ENCODE peak calls at places on chromosomes 7 and 10, in four cellular contexts. T is heart right ventricle, Z is H9, L is transverse colon. E is an unnamed sample. For H3K4me1, the result is how much of the 10 kb centered on the place peaks cover.

GRCh38 chr10:75401569-75402485 is at the start of gene ZNF503:
- DNase-seq in T (peak), Z (peak), L (peak), E (peak)

GRCh38 chr10:97553575-97554100 is 18.9 kb upstream of the ANKRD2 start:
- DNase-seq in T (peak), Z (peak), L (peak), E (peak)

GRCh38 chr7:26534649-26535482 is 243.2 kb downstream of the SNX10 start:
- DNase-seq in T (no peak), Z (no peak), L (no peak), E (no peak)

GRCh38 chr7:97801108-97801507 is 69.2 kb downstream of the TAC1 start:
- DNase-seq in T (no peak), Z (no peak), L (no peak), E (no peak)

GRCh38 chr10:49616421-49617230 is 2.8 kb downstream of the CHAT start:
- DNase-seq in T (no peak), Z (peak), L (no peak), E (peak)

GRCh38 chr7:128879939-128880746 is 17.5 kb downstream of the ATP6V1F start:
- DNase-seq in T (peak), Z (peak), L (peak), E (peak)

GRCh38 chr7:50580053-50580452 is 14.8 kb upstream of the DDC start:
- DNase-seq in T (no peak), Z (no peak), L (no peak), E (no peak)

GRCh38 chr7:29866490-29866930 is 60.2 kb downstream of the WIPF3 start:
- DNase-seq in T (peak), Z (no peak), L (no peak), E (no peak)

GRCh38 chr7:117008849-117009531 is 55.7 kb downstream of the ST7 start:
- DNase-seq in T (no peak), Z (no peak), L (no peak), E (no peak)

GRCh38 chr7:96131525-96131924 is 190.4 kb downstream of the SLC25A13 start:
- DNase-seq in T (no peak), Z (peak), L (no peak), E (peak)

GRCh38 chr7:121157341-121157751 is 168.8 kb downstream of the CPED1 start:
- DNase-seq in T (no peak), Z (no peak), L (no peak), E (no peak)

GRCh38 chr7:50531401-50531906 is 33.8 kb downstream of the DDC start:
- DNase-seq in T (no peak), Z (no peak), L (no peak), E (peak)

GRCh38 chr10:45419673-45420020 is 45.6 kb downstream of the ALOX5 start:
- DNase-seq in T (peak), Z (no peak), L (no peak), E (no peak)

GRCh38 chr7:2823124-2823523 is 21.0 kb downstream of the GNA12 start:
- DNase-seq in T (no peak), Z (no peak), L (no peak), E (peak)

GRCh38 chr7:158432369-158433270 is 155.0 kb downstream of the PTPRN2 start:
- DNase-seq in T (no peak), Z (no peak), L (peak), E (peak)

GRCh38 chr10:59903871-59904270 is 2.5 kb downstream of the CCDC6 start:
- DNase-seq in T (no peak), Z (no peak), L (no peak), E (no peak)

GRCh38 chr10:13712799-13713581 is 126.2 kb downstream of the PRPF18 start:
- DNase-seq in T (peak), Z (no peak), L (peak), E (peak)

GRCh38 chr10:13708256-13708990 is 121.7 kb downstream of the PRPF18 start:
- DNase-seq in T (no peak), Z (no peak), L (no peak), E (peak)

GRCh38 chr10:13707156-13707881 is 120.6 kb downstream of the PRPF18 start:
- DNase-seq in T (peak), Z (peak), L (peak), E (peak)

GRCh38 chr10:13711281-13711680 is 124.5 kb downstream of the PRPF18 start:
- DNase-seq in T (no peak), Z (no peak), L (no peak), E (no peak)

GRCh38 chr10:13709931-13710690 is 123.3 kb downstream of the PRPF18 start:
- DNase-seq in T (peak), Z (no peak), L (no peak), E (no peak)
- H3K4me1 ChIP-seq in T (under half), Z (under half), L (under half), E (under half)

GRCh38 chr10:79246209-79246581 is 101.1 kb upstream of the PPIF start:
- DNase-seq in T (peak), Z (no peak), L (no peak), E (no peak)

GRCh38 chr10:79245539-79246208 is 101.6 kb upstream of the PPIF start:
- DNase-seq in T (peak), Z (no peak), L (no peak), E (no peak)

GRCh38 chr10:79247373-79248137 is 99.7 kb upstream of the PPIF start:
- DNase-seq in T (peak), Z (no peak), L (no peak), E (no peak)

GRCh38 chr10:79248341-79248931 is 98.8 kb upstream of the PPIF start:
- DNase-seq in T (peak), Z (no peak), L (peak), E (no peak)

DNA sequence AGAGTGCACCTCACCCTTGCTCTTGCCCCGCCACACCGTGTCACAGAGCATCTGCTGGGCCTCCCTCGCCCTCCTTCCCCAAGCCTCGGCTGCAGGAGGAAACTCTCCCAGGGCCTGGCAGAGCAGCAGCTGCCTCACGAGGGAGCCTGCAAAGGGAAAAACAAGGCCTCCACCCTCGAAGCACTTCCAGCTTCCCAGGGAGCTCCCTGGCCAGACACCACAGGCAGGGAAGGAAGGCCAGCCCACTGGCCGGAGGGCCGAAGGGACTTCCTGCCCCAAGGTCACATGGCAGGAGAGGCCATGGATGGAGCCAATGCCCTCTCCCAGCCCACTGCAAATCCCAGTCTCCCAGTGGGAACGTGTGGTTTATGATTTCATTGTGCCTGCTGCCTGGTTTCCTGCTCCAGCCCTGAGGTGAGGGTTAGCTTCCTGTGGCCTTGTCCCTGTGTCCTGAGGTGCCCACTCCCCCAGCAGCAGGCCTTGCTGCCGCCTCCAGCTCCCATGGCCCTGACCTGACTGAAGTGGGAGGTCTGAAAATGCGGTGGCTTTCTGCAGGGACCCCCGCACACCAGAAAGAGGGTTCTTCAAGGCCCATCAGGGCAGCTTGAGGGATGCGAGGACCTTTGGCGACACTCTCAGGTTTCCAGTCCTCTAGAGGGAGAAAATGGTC is 100.5 kb upstream of the PPIF start:
- DNase-seq in T (peak), Z (no peak), L (no peak), E (no peak)
- H3K4me1 ChIP-seq in T (half or more), Z (under half), L (half or more), E (under half)

GRCh38 chr7:36265720-36266119 is 112.7 kb downstream of the EEPD1 start:
- DNase-seq in T (no peak), Z (no peak), L (no peak), E (no peak)
- H3K4me1 ChIP-seq in T (under half), Z (under half), L (under half), E (under half)

DNA sequence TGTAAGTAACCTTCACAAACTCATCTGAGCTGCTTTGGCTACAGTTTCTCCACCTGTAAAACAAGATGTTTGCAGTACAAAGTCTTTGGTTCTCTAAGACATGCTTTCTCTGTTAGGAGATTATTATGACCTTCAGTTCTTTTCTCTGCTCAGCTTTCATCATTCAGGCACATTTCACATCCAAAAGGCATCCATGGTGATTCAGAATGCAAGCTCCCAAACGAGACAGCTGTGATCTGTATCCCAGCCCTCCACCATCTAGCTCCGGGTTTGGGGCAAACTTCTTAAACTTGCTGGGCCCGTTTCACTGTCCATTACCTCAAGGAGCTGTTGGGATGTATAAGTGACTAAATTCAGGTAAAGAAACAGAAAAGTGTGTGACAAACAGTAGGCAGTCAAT is 95.8 kb upstream of the COL1A2 start:
- DNase-seq in T (no peak), Z (no peak), L (no peak), E (no peak)
- H3K4me1 ChIP-seq in T (under half), Z (under half), L (under half), E (under half)

GRCh38 chr10:5892007-5892406 is 2.0 kb downstream of the FBH1 start:
- DNase-seq in T (no peak), Z (no peak), L (no peak), E (no peak)
- H3K4me1 ChIP-seq in T (half or more), Z (under half), L (under half), E (under half)

GRCh38 chr10:17483079-17483478 is 28.7 kb upstream of the ST8SIA6 start:
- DNase-seq in T (no peak), Z (no peak), L (no peak), E (no peak)
- H3K4me1 ChIP-seq in T (under half), Z (under half), L (under half), E (under half)